ENCODE peak calls at places on chromosomes 4 and X, in six cellular contexts. D, N, J, T, I and Y are unnamed samples.

GRCh38 chr4:52606766-52607165 is 52.3 kb downstream of the USP46 start:
- DNase-seq in D (no peak), J (no peak), N (no peak), I (peak), T (no peak), Y (no peak)

GRCh38 chr4:115668396-115668795 is 555.0 kb upstream of the NDST4 start:
- DNase-seq in D (no peak), T (no peak), I (no peak), J (no peak), N (no peak), Y (no peak)

GRCh38 chr4:174434455-174434854 is 87.8 kb downstream of the HPGD start:
- DNase-seq in I (no peak), D (no peak), T (no peak), N (no peak), J (no peak), Y (no peak)

GRCh38 chr4:88738714-88739366 is 41.2 kb upstream of the NAP1L5 start:
- DNase-seq in N (no peak), T (no peak), D (no peak), I (no peak), J (no peak), Y (no peak)

GRCh38 chr4:77797239-77797638 is 21.9 kb downstream of the CNOT6L start:
- DNase-seq in T (no peak), N (peak), J (no peak), D (no peak), I (peak), Y (no peak)

GRCh38 chrX:119757646-119757978 is 776 bp upstream of the SOWAHD start:
- DNase-seq in N (no peak), I (no peak), J (no peak), T (no peak), D (no peak), Y (no peak)

GRCh38 chrX:68113837-68114572 is 319.3 kb downstream of the OPHN1 start:
- DNase-seq in I (no peak), T (no peak), J (no peak), N (no peak), D (no peak), Y (no peak)

GRCh38 chr4:158771776-158772175 is 3.0 kb downstream of the FNIP2 start:
- DNase-seq in N (no peak), D (no peak), I (no peak), J (no peak), T (no peak), Y (no peak)

GRCh38 chr4:48403779-48404178 is 62.5 kb downstream of the SLAIN2 start:
- DNase-seq in J (no peak), T (no peak), D (no peak), N (no peak), I (no peak), Y (no peak)

GRCh38 chrX:74422576-74423288 is 1.4 kb downstream of the SLC16A2 start:
- DNase-seq in J (peak), D (peak), T (peak), N (peak), I (peak), Y (peak)

GRCh38 chrX:44314259-44314734 is 29.2 kb downstream of the EFHC2 start:
- DNase-seq in J (no peak), D (peak), T (no peak), N (peak), I (peak), Y (peak)

GRCh38 chr4:66927937-66928336 is 617.4 kb downstream of the CENPC start:
- DNase-seq in T (no peak), J (no peak), D (no peak), I (peak), N (no peak), Y (no peak)

GRCh38 chrX:40358994-40359393 is 221.8 kb upstream of the ATP6AP2 start:
- DNase-seq in J (no peak), I (no peak), N (no peak), T (no peak), D (no peak), Y (no peak)

GRCh38 chr4:41069268-41069667 is 145.1 kb downstream of the APBB2 start:
- DNase-seq in T (no peak), J (no peak), N (no peak), I (no peak), D (no peak), Y (no peak)

GRCh38 chr4:37812713-37813112 is 13.8 kb upstream of the PGM2 start:
- DNase-seq in N (peak), I (peak), J (no peak), D (no peak), T (no peak), Y (no peak)

GRCh38 chr4:15930314-15930713 is 8.2 kb downstream of the FGFBP1 start:
- DNase-seq in J (no peak), T (no peak), I (peak), D (no peak), N (no peak), Y (peak)

GRCh38 chr4:7252510-7253340 is 60.4 kb downstream of the SORCS2 start:
- DNase-seq in I (no peak), D (no peak), N (no peak), T (peak), J (no peak), Y (no peak)

GRCh38 chr4:111537165-111537564 is 608.1 kb upstream of the FAM241A start:
- DNase-seq in T (no peak), I (no peak), D (no peak), N (no peak), J (no peak), Y (no peak)

GRCh38 chrX:49272426-49272825 is 2.8 kb downstream of the PPP1R3F start:
- DNase-seq in T (no peak), N (no peak), J (no peak), I (no peak), D (no peak), Y (peak)

GRCh38 chr4:156656911-156657310 is 314.7 kb downstream of the PDGFC start:
- DNase-seq in J (no peak), T (no peak), D (no peak), N (no peak), I (peak), Y (no peak)

GRCh38 chr4:97252615-97253154 is 890.6 kb downstream of the STPG2 start:
- DNase-seq in I (no peak), D (no peak), T (no peak), J (no peak), N (peak), Y (no peak)

GRCh38 chr4:52713456-52713937 is 37.7 kb downstream of the ERVMER34-1 start:
- DNase-seq in J (no peak), D (no peak), N (no peak), I (no peak), T (no peak), Y (peak)

GRCh38 chrX:45434231-45434630 is 233.6 kb upstream of the DIPK2B start:
- DNase-seq in N (peak), T (no peak), J (no peak), I (no peak), D (no peak), Y (no peak)

GRCh38 chr4:147599764-147600163 is 17.4 kb upstream of the TMEM184C start:
- DNase-seq in N (no peak), T (no peak), D (no peak), I (peak), J (no peak), Y (no peak)

GRCh38 chrX:142084611-142085010 is 120.5 kb downstream of the MAGEC2 start:
- DNase-seq in I (no peak), T (no peak), N (no peak), D (no peak), J (no peak), Y (no peak)

GRCh38 chr4:6632125-6632524 is 8.4 kb upstream of the MRFAP1 start:
- DNase-seq in D (no peak), T (no peak), N (no peak), J (no peak), I (no peak), Y (no peak)

GRCh38 chr4:24791043-24791442 is 4.3 kb upstream of the SOD3 start:
- DNase-seq in I (no peak), D (no peak), N (no peak), T (no peak), J (no peak), Y (no peak)

GRCh38 chr4:107825072-107825789 is 499 bp downstream of the SGMS2 start:
- DNase-seq in I (peak), N (peak), J (no peak), T (no peak), D (peak), Y (peak)

DNA sequence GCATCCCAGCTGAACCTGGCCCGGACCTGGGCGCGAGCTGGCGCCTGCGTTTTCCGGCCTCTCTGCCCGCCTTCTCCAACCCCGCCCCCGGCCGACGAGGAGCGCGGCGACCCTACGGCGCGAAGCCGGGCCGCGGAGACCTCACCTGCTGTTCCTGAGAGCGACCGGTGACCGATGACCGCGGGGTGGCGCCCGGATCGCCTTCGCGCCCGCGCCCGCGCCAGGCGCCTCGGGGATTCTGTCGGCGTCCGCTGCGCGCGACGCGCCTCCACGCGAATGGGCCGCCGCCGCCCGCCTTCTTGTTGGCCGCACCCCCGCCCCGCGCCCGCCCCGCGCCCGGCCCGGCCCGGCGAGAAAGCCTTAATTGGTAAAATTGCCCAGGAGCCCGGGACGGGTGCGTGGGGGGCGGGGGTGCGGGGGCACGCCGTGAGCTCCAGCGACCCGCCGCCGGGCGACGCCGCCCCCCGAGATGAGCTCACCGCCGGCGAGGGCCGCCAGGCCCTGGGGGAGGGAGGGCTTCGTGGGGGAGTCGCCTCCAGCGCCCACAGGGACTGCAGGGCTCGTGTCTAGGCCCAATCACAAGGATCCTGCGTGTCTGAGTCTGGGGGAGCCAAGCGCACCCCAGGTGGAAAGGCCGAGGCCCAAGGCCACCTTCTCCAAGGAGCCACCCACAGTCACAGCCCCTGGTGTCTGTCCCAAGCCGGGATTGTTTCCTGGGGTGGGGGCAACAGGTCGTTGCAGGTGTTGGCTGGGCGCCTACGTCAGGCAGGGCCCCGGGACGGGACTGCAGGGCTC is at the start of gene FLNA:
- DNase-seq in I (no peak), J (no peak), D (peak), T (peak), N (peak), Y (peak)
- TF ChIP-seq CTCF in I (no peak), J (no peak), D (no peak), T (no peak), N (no peak), Y (no peak)

DNA sequence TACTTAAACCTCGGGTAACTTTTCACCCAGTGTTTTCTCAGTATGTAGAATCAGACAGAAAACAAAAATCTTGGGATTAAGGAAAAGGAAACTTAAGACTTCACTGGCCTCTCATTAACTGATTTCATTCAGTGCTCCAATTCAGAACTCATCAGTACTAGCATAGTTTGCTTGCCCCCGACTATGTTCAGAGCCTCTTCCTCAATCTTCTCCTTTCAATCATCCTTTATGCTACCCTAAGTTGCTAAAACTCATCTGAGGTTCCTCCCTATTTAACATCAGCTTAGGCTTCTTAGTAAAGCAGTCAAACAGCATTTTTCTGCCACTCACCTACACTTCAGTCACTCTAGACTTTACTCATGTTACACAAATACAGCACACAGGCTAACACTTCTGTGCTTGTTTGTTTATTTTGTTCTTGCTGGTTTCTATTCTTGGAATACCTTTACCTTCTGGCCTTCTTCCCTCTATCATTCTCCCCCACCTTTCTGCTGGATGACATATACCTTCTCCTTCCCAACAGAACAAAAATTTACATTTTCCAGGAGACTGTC is 163.0 kb upstream of the TLL1 start:
- DNase-seq in D (no peak), T (no peak), J (no peak), N (peak), I (no peak), Y (no peak)
- TF ChIP-seq CTCF in D (no peak), T (no peak), J (no peak), N (no peak), I (no peak), Y (no peak)

GRCh38 chr4:142719854-142720541 is 126.1 kb downstream of the INPP4B start:
- DNase-seq in T (no peak), J (no peak), N (peak), D (no peak), I (peak), Y (no peak)
- TF ChIP-seq CTCF in T (no peak), J (peak), N (peak), D (peak), I (peak), Y (peak)

GRCh38 chrX:84907324-84907946 is 96.2 kb upstream of the APOOL start:
- DNase-seq in D (no peak), I (peak), T (no peak), N (peak), J (no peak), Y (no peak)
- TF ChIP-seq CTCF in D (no peak), I (peak), T (no peak), N (peak), J (no peak), Y (no peak)

GRCh38 chrX:102712967-102713677 is 874 bp downstream of the GPRASP2 start:
- DNase-seq in N (peak), I (peak), J (no peak), T (no peak), D (peak), Y (peak)
- TF ChIP-seq CTCF in N (peak), I (peak), J (peak), T (peak), D (peak), Y (peak)

DNA sequence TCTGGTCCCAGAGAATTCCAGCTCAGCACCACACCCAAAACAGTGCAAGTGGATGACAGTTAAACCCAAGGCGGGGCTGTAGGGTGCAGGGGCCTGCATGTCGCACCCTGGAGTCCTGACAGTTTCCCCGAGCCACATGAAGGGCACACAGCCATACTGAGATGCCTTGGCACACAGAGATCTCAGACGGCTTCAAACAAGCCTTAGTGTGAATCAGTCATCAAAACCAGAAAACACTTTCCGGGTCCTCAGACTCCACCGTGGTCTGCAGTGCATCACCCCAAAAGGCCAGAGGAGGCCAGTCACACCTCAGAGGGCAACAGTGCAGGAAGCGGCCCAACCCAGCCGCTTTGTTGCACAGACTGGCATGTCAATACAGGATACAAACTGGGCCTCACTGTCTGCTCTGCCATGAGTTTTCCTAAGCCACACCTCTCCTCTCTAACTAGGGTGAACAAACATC is 64.6 kb upstream of the ENPP6 start:
- DNase-seq in N (peak), T (no peak), I (no peak), D (no peak), J (no peak), Y (peak)
- TF ChIP-seq CTCF in N (peak), T (no peak), I (no peak), D (no peak), J (no peak), Y (peak)

GRCh38 chr4:150462743-150463142 is 119.2 kb upstream of the MAB21L2 start:
- DNase-seq in D (no peak), T (no peak), J (no peak), N (no peak), I (no peak), Y (no peak)
- TF ChIP-seq CTCF in D (no peak), T (no peak), J (no peak), N (no peak), I (no peak), Y (no peak)

GRCh38 chr4:118955515-118955914 is 66.9 kb downstream of the SYNPO2 start:
- DNase-seq in N (no peak), J (no peak), D (no peak), I (peak), T (no peak), Y (no peak)

GRCh38 chr4:118957683-118958082 is 69.0 kb downstream of the SYNPO2 start:
- DNase-seq in J (no peak), N (no peak), I (peak), T (no peak), D (no peak), Y (no peak)

GRCh38 chr4:118950929-118951570 is 62.4 kb downstream of the SYNPO2 start:
- DNase-seq in T (no peak), J (no peak), D (no peak), I (no peak), N (no peak), Y (no peak)

GRCh38 chr4:118953276-118953675 is 64.6 kb downstream of the SYNPO2 start:
- DNase-seq in T (no peak), D (no peak), N (peak), J (no peak), I (no peak), Y (no peak)

GRCh38 chr4:118954246-118954645 is 65.6 kb downstream of the SYNPO2 start:
- DNase-seq in T (no peak), J (no peak), I (peak), D (no peak), N (peak), Y (no peak)
- TF ChIP-seq CTCF in T (no peak), J (no peak), I (peak), D (no peak), N (peak), Y (no peak)

GRCh38 chrX:110045988-110046387 is 43.1 kb downstream of the TMEM164 start:
- DNase-seq in J (no peak), T (no peak), N (no peak), D (no peak), I (no peak), Y (no peak)
- TF ChIP-seq CTCF in J (no peak), T (no peak), N (no peak), D (no peak), I (no peak), Y (no peak)